ENCODE peak calls at places on chromosomes 4 and X, in ten cellular contexts. One of them, this sample, is unnamed.

GRCh38 chr4:5366421-5366820 is 315.1 kb downstream of the STK32B start:
- DNase-seq in A549: peak; percentile 93
- DNase-seq in right lobe of liver: no peak
- DNase-seq in upper lobe of left lung: no peak
- DNase-seq in HCT116: no peak
- DNase-seq in GM12865: no peak
- DNase-seq in cardiac muscle cell: no peak
- DNase-seq in Peyer's patch: no peak
- DNase-seq in upper lobe of right lung: no peak
- DNase-seq in HepG2: no peak
- DNase-seq in this sample: no peak

GRCh38 chrX:111854778-111855490 is 21.0 kb upstream of the TRPC5OS start:
- DNase-seq in HCT116: peak; percentile 23
- DNase-seq in cardiac muscle cell: no peak
- DNase-seq in GM12865: no peak
- DNase-seq in upper lobe of left lung: no peak
- DNase-seq in HepG2: no peak
- DNase-seq in upper lobe of right lung: no peak
- DNase-seq in A549: peak; percentile 36
- DNase-seq in Peyer's patch: no peak
- DNase-seq in right lobe of liver: no peak
- DNase-seq in this sample: no peak

GRCh38 chr4:70749313-70749712 is 27.5 kb downstream of the RUFY3 start:
- DNase-seq in right lobe of liver: no peak
- DNase-seq in cardiac muscle cell: no peak
- DNase-seq in HCT116: no peak
- DNase-seq in upper lobe of left lung: no peak
- DNase-seq in Peyer's patch: no peak
- DNase-seq in HepG2: no peak
- DNase-seq in upper lobe of right lung: no peak
- DNase-seq in GM12865: peak; percentile 43
- DNase-seq in A549: no peak
- DNase-seq in this sample: no peak

GRCh38 chrX:22357621-22358020 is 84.9 kb downstream of the CBLL2 start:
- DNase-seq in cardiac muscle cell: no peak
- DNase-seq in HepG2: no peak
- DNase-seq in GM12865: no peak
- DNase-seq in A549: no peak
- DNase-seq in upper lobe of right lung: no peak
- DNase-seq in Peyer's patch: no peak
- DNase-seq in HCT116: no peak
- DNase-seq in right lobe of liver: no peak
- DNase-seq in upper lobe of left lung: no peak
- DNase-seq in this sample: no peak

GRCh38 chr4:680931-681645 is 6.7 kb downstream of the MYL5 start:
- DNase-seq in upper lobe of left lung: peak; percentile 55
- DNase-seq in HCT116: no peak
- DNase-seq in cardiac muscle cell: peak; percentile 53
- DNase-seq in A549: peak; percentile 24
- DNase-seq in right lobe of liver: peak; percentile 67
- DNase-seq in upper lobe of right lung: peak; percentile 87
- DNase-seq in Peyer's patch: peak; percentile 92
- DNase-seq in HepG2: no peak
- DNase-seq in GM12865: peak; percentile 75
- DNase-seq in this sample: no peak

GRCh38 chrX:86002076-86002896 is 45.1 kb downstream of the CHM start:
- DNase-seq in upper lobe of right lung: peak; percentile 68
- DNase-seq in HCT116: peak; percentile 7
- DNase-seq in cardiac muscle cell: no peak
- DNase-seq in A549: peak; percentile 28
- DNase-seq in Peyer's patch: peak; percentile 61
- DNase-seq in HepG2: peak; percentile 83
- DNase-seq in right lobe of liver: no peak
- DNase-seq in GM12865: peak; percentile 27
- DNase-seq in upper lobe of left lung: peak; percentile 57
- DNase-seq in this sample: no peak

GRCh38 chr4:168503652-168504362 is 7.0 kb downstream of the PALLD start:
- DNase-seq in cardiac muscle cell: peak; percentile 40
- DNase-seq in A549: no peak
- DNase-seq in GM12865: no peak
- DNase-seq in right lobe of liver: no peak
- DNase-seq in HepG2: no peak
- DNase-seq in upper lobe of left lung: no peak
- DNase-seq in HCT116: no peak
- DNase-seq in Peyer's patch: no peak
- DNase-seq in upper lobe of right lung: no peak
- DNase-seq in this sample: no peak

GRCh38 chr4:1402021-1402515 is 4.2 kb downstream of the NKX1-1 start:
- DNase-seq in right lobe of liver: peak; percentile 49
- DNase-seq in upper lobe of right lung: peak; percentile 54
- DNase-seq in Peyer's patch: no peak
- DNase-seq in GM12865: no peak
- DNase-seq in A549: no peak
- DNase-seq in cardiac muscle cell: no peak
- DNase-seq in upper lobe of left lung: no peak
- DNase-seq in HCT116: no peak
- DNase-seq in HepG2: no peak
- DNase-seq in this sample: no peak

GRCh38 chrX:1283093-1283492 is 14.5 kb downstream of the CSF2RA start:
- DNase-seq in HCT116: no peak
- DNase-seq in A549: no peak
- DNase-seq in right lobe of liver: no peak
- DNase-seq in upper lobe of right lung: no peak
- DNase-seq in cardiac muscle cell: no peak
- DNase-seq in GM12865: no peak
- DNase-seq in Peyer's patch: no peak
- DNase-seq in HepG2: no peak
- DNase-seq in upper lobe of left lung: no peak
- DNase-seq in this sample: no peak

GRCh38 chr4:60579335-60579734 is 620.8 kb upstream of the ADGRL3 start:
- DNase-seq in right lobe of liver: no peak
- DNase-seq in HCT116: no peak
- DNase-seq in HepG2: no peak
- DNase-seq in GM12865: no peak
- DNase-seq in Peyer's patch: no peak
- DNase-seq in upper lobe of right lung: no peak
- DNase-seq in cardiac muscle cell: no peak
- DNase-seq in upper lobe of left lung: no peak
- DNase-seq in A549: no peak
- DNase-seq in this sample: no peak

GRCh38 chr4:25861951-25862410 is 807 bp downstream of the SEL1L3 start:
- DNase-seq in HepG2: no peak
- DNase-seq in GM12865: no peak
- DNase-seq in Peyer's patch: peak; percentile 68
- DNase-seq in upper lobe of left lung: peak; percentile 30
- DNase-seq in cardiac muscle cell: peak; percentile 46
- DNase-seq in right lobe of liver: no peak
- DNase-seq in HCT116: no peak
- DNase-seq in upper lobe of right lung: no peak
- DNase-seq in A549: peak; percentile 32
- DNase-seq in this sample: no peak

GRCh38 chrX:2550288-2551020 is 49.7 kb upstream of the DHRSX start:
- DNase-seq in A549: no peak
- DNase-seq in upper lobe of right lung: no peak
- DNase-seq in right lobe of liver: no peak
- DNase-seq in HCT116: no peak
- DNase-seq in HepG2: no peak
- DNase-seq in GM12865: no peak
- DNase-seq in Peyer's patch: no peak
- DNase-seq in cardiac muscle cell: no peak
- DNase-seq in upper lobe of left lung: no peak
- DNase-seq in this sample: no peak

GRCh38 chr4:55503164-55503563 is 43.5 kb downstream of the CLOCK start:
- DNase-seq in HepG2: no peak
- DNase-seq in cardiac muscle cell: peak; percentile 62
- DNase-seq in upper lobe of left lung: no peak
- DNase-seq in right lobe of liver: no peak
- DNase-seq in A549: peak; percentile 2
- DNase-seq in HCT116: peak; percentile 38
- DNase-seq in upper lobe of right lung: no peak
- DNase-seq in Peyer's patch: no peak
- DNase-seq in GM12865: no peak
- DNase-seq in this sample: peak; percentile 10

GRCh38 chr4:87005369-87005689 is 70.5 kb downstream of the AFF1 start:
- DNase-seq in HepG2: no peak
- DNase-seq in upper lobe of right lung: no peak
- DNase-seq in Peyer's patch: no peak
- DNase-seq in right lobe of liver: no peak
- DNase-seq in A549: no peak
- DNase-seq in HCT116: no peak
- DNase-seq in upper lobe of left lung: no peak
- DNase-seq in cardiac muscle cell: no peak
- DNase-seq in GM12865: no peak
- DNase-seq in this sample: no peak
- H3K4me3 ChIP-seq in HepG2: peak overlapping the region; percentile 85
- H3K4me3 ChIP-seq in upper lobe of right lung: no peak overlapping the region
- H3K4me3 ChIP-seq in Peyer's patch: no peak overlapping the region
- H3K4me3 ChIP-seq in right lobe of liver: peak overlapping the region; percentile 72
- H3K4me3 ChIP-seq in A549: no peak overlapping the region
- H3K4me3 ChIP-seq in HCT116: peak overlapping the region; percentile 94
- H3K4me3 ChIP-seq in upper lobe of left lung: no peak overlapping the region
- H3K4me3 ChIP-seq in cardiac muscle cell: no peak overlapping the region
- H3K4me3 ChIP-seq in GM12865: peak overlapping the region; percentile 66
- H3K4me3 ChIP-seq in this sample: no peak overlapping the region

DNA sequence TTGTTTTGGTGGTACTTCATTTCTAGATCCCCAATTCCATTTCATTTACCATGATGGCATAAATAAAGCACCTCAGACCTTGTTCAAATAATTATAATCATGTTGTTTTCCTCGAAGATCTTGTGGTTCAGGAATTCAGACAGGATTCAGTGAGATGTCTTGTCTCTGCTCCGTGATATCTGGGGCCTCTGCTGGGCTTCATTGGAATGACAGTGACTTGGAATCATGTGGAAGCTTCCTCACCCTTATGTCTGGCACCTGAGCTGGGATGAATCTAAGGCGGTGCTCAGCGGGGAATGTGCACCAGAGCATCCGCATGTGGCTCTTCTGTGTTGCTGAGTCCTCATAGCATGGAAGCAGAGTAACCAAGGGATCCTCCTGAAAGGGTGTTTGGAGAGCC is 132.2 kb downstream of the VEGFC start:
- DNase-seq in upper lobe of right lung: no peak
- DNase-seq in Peyer's patch: no peak
- DNase-seq in upper lobe of left lung: no peak
- DNase-seq in A549: peak; percentile 42
- DNase-seq in right lobe of liver: no peak
- DNase-seq in HepG2: no peak
- DNase-seq in GM12865: no peak
- DNase-seq in cardiac muscle cell: no peak
- DNase-seq in HCT116: no peak
- DNase-seq in this sample: no peak
- TF ChIP-seq CTCF in upper lobe of right lung: no peak
- TF ChIP-seq CTCF in Peyer's patch: no peak
- TF ChIP-seq CTCF in upper lobe of left lung: no peak
- TF ChIP-seq CTCF in A549: no peak
- TF ChIP-seq CTCF in right lobe of liver: no peak
- TF ChIP-seq CTCF in HepG2: no peak
- TF ChIP-seq CTCF in GM12865: no peak
- TF ChIP-seq CTCF in cardiac muscle cell: no peak
- TF ChIP-seq CTCF in HCT116: peak; percentile 28
- TF ChIP-seq CTCF in this sample: no peak

GRCh38 chr4:3413217-3413671 is 28.5 kb upstream of the HGFAC start:
- DNase-seq in GM12865: no peak
- DNase-seq in A549: no peak
- DNase-seq in right lobe of liver: peak; percentile 49
- DNase-seq in HCT116: no peak
- DNase-seq in cardiac muscle cell: no peak
- DNase-seq in upper lobe of left lung: peak; percentile 17
- DNase-seq in Peyer's patch: peak; percentile 35
- DNase-seq in HepG2: no peak
- DNase-seq in upper lobe of right lung: peak; percentile 49
- DNase-seq in this sample: no peak
- H3K4me3 ChIP-seq in GM12865: no peak overlapping the region
- H3K4me3 ChIP-seq in A549: no peak overlapping the region
- H3K4me3 ChIP-seq in right lobe of liver: no peak overlapping the region
- H3K4me3 ChIP-seq in HCT116: no peak overlapping the region
- H3K4me3 ChIP-seq in cardiac muscle cell: no peak overlapping the region
- H3K4me3 ChIP-seq in upper lobe of left lung: no peak overlapping the region
- H3K4me3 ChIP-seq in Peyer's patch: no peak overlapping the region
- H3K4me3 ChIP-seq in HepG2: no peak overlapping the region
- H3K4me3 ChIP-seq in upper lobe of right lung: no peak overlapping the region
- H3K4me3 ChIP-seq in this sample: no peak overlapping the region

GRCh38 chrX:101460669-101461068 is 24.6 kb upstream of the ARMCX4 start:
- DNase-seq in A549: peak; percentile 6
- DNase-seq in right lobe of liver: no peak
- DNase-seq in HCT116: no peak
- DNase-seq in Peyer's patch: no peak
- DNase-seq in HepG2: no peak
- DNase-seq in GM12865: no peak
- DNase-seq in upper lobe of left lung: no peak
- DNase-seq in cardiac muscle cell: no peak
- DNase-seq in upper lobe of right lung: no peak
- DNase-seq in this sample: no peak

GRCh38 chrX:101462892-101463291 is 22.4 kb upstream of the ARMCX4 start:
- DNase-seq in upper lobe of left lung: no peak
- DNase-seq in upper lobe of right lung: no peak
- DNase-seq in A549: peak; percentile 21
- DNase-seq in cardiac muscle cell: peak; percentile 32
- DNase-seq in Peyer's patch: no peak
- DNase-seq in HCT116: peak; percentile 15
- DNase-seq in GM12865: peak; percentile 5
- DNase-seq in HepG2: peak; percentile 10
- DNase-seq in right lobe of liver: no peak
- DNase-seq in this sample: no peak
- TF ChIP-seq CTCF in upper lobe of left lung: peak; percentile 30
- TF ChIP-seq CTCF in upper lobe of right lung: peak; percentile 29
- TF ChIP-seq CTCF in A549: no peak
- TF ChIP-seq CTCF in cardiac muscle cell: peak; percentile 22
- TF ChIP-seq CTCF in Peyer's patch: no peak
- TF ChIP-seq CTCF in HCT116: peak; percentile 23
- TF ChIP-seq CTCF in GM12865: no peak
- TF ChIP-seq CTCF in HepG2: peak; percentile 46
- TF ChIP-seq CTCF in right lobe of liver: peak; percentile 43
- TF ChIP-seq CTCF in this sample: peak; percentile 18

GRCh38 chr4:28449080-28449479 is 1588.4 kb downstream of the STIM2 start:
- DNase-seq in cardiac muscle cell: no peak
- DNase-seq in HepG2: no peak
- DNase-seq in GM12865: no peak
- DNase-seq in upper lobe of right lung: no peak
- DNase-seq in A549: no peak
- DNase-seq in right lobe of liver: no peak
- DNase-seq in upper lobe of left lung: no peak
- DNase-seq in HCT116: no peak
- DNase-seq in Peyer's patch: no peak
- DNase-seq in this sample: no peak
- H3K4me3 ChIP-seq in cardiac muscle cell: no peak overlapping the region
- H3K4me3 ChIP-seq in HepG2: no peak overlapping the region
- H3K4me3 ChIP-seq in GM12865: no peak overlapping the region
- H3K4me3 ChIP-seq in upper lobe of right lung: no peak overlapping the region
- H3K4me3 ChIP-seq in A549: peak overlapping the region; percentile 23
- H3K4me3 ChIP-seq in right lobe of liver: no peak overlapping the region
- H3K4me3 ChIP-seq in upper lobe of left lung: no peak overlapping the region
- H3K4me3 ChIP-seq in HCT116: no peak overlapping the region
- H3K4me3 ChIP-seq in Peyer's patch: no peak overlapping the region
- H3K4me3 ChIP-seq in this sample: no peak overlapping the region